ENCODE peak calls at places on chromosome 14, in four cellular contexts. R is right lobe of liver, Z is stomach, X is left lung. Y is an unnamed sample.

GRCh38 chr14:26791117-26791806 is 193.4 kb upstream of the NOVA1 start:
- DNase-seq in R (no peak), Z (no peak), X (no peak), Y (no peak)

GRCh38 chr14:100088226-100088625 is 23.0 kb downstream of the EVL start:
- DNase-seq in R (no peak), Z (no peak), X (no peak), Y (no peak)

GRCh38 chr14:90778468-90779255 is 37.6 kb downstream of the TTC7B start:
- DNase-seq in R (no peak), Z (no peak), X (no peak), Y (no peak)

GRCh38 chr14:88232783-88233182 is 90.3 kb downstream of the KCNK10 start:
- DNase-seq in R (no peak), Z (no peak), X (no peak), Y (no peak)

GRCh38 chr14:76236172-76237130 is 84.7 kb downstream of the GPATCH2L start:
- DNase-seq in R (no peak), Z (no peak), X (no peak), Y (no peak)

GRCh38 chr14:75535164-75535898 is 13.1 kb downstream of the BATF start:
- DNase-seq in R (no peak), Z (no peak), X (no peak), Y (no peak)

GRCh38 chr14:24189059-24189375 is 401 bp upstream of the IPO4 start:
- DNase-seq in R (no peak), Z (no peak), X (no peak), Y (no peak)

GRCh38 chr14:91202234-91202974 is 42.1 kb downstream of the GPR68 start:
- DNase-seq in R (no peak), Z (peak; percentile 34), X (no peak), Y (no peak)

GRCh38 chr14:35944847-35945246 is 118.7 kb downstream of the BRMS1L start:
- DNase-seq in R (no peak), Z (no peak), X (no peak), Y (no peak)

GRCh38 chr14:55267816-55268215 is 3.4 kb upstream of the FBXO34 start:
- DNase-seq in R (no peak), Z (no peak), X (no peak), Y (no peak)

GRCh38 chr14:59123526-59123925 is 64.9 kb upstream of the DAAM1 start:
- DNase-seq in R (no peak), Z (no peak), X (no peak), Y (no peak)

GRCh38 chr14:64440494-64440893 is 24.8 kb upstream of the AKAP5 start:
- DNase-seq in R (no peak), Z (no peak), X (no peak), Y (no peak)

GRCh38 chr14:99615497-99616245 is 11.7 kb upstream of the CCDC85C start:
- DNase-seq in R (no peak), Z (no peak), X (no peak), Y (no peak)

GRCh38 chr14:68787235-68787727 is 5.6 kb downstream of the ZFP36L1 start:
- DNase-seq in R (no peak), Z (peak; percentile 44), X (no peak), Y (no peak)

GRCh38 chr14:47539065-47539464 is 136.3 kb downstream of the MDGA2 start:
- DNase-seq in R (no peak), Z (no peak), X (no peak), Y (no peak)

GRCh38 chr14:29810657-29811056 is 117.0 kb downstream of the PRKD1 start:
- DNase-seq in R (no peak), Z (peak; percentile 38), X (no peak), Y (no peak)

GRCh38 chr14:101123639-101124525 is 220.4 kb upstream of the RTL1 start:
- DNase-seq in R (no peak), Z (peak; percentile 17), X (no peak), Y (no peak)

GRCh38 chr14:90491221-90491867 is 94.5 kb downstream of the CALM1 start:
- DNase-seq in R (peak; percentile 51), Z (no peak), X (no peak), Y (no peak)

GRCh38 chr14:94395306-94395899 is 7.0 kb upstream of the SERPINA1 start:
- DNase-seq in R (no peak), Z (no peak), X (no peak), Y (no peak)

GRCh38 chr14:75523771-75524171 is 1.5 kb downstream of the BATF start:
- DNase-seq in R (no peak), Z (no peak), X (no peak), Y (no peak)

DNA sequence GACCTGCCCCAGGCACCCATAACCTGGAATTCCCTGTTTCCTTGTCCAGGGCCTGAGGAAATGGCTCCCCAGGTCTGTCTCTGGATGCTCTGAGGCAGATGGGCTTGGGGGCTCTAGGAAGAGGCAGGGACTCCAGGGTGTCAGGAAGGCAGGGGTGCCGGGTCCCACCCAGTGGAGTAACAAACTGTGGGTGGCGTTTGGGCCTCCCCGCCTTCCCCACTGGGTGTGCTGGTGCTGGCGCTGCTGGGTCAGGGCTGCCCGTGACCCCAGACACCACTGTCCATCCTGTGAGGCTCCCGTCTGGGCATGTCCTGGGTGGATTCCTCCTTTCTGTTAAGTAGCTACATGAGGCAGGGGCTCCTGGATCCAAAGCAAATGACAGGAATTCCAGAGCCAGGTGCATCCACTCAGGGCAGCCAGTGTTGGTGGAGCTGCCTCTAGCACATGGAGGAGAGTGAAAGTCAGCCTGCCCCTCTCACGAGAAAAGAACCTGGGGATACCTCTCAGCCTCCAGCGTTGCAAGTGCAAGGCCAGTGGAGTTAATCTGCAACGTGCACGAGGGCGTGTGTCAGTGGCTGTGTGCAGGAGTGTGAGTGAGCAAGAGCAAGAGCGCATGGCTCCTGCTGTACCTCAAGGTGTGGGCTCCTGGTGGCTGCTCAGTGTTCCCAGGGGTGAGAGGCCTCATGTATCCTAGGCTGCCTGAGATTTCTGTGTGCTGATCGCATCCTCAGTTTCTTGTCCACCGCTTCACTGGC is 403.1 kb downstream of the TMEM121 start:
- DNase-seq in R (no peak), Z (no peak), X (peak; percentile 61), Y (no peak)
- H3K9me3 ChIP-seq in R (no peaks in the 10 kb centered on the region), Z (no peaks in the 10 kb centered on the region), X (no peaks in the 10 kb centered on the region), Y (no peaks in the 10 kb centered on the region)

DNA sequence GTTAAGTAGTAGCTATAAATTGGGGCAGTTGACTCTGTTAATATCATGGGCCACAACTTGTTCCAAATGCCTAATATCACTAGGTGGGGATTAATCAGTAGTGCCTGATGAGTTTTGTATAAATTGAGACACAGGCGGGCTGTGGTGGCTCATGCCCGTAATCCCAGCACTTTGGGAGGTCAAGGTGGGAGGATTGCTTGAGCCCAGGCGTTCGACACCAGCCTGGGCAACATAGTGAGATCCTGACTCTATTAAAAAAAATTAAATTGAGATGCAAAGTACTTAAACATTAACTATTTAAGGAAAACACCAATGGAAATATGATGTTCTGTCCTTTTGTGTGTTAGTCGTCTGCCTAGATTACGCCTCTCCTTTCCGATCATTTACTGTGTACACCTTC is 9.0 kb downstream of the PAPOLA start:
- DNase-seq in R (no peak), Z (no peak), X (no peak), Y (no peak)
- H3K9me3 ChIP-seq in R (no peaks in the 10 kb centered on the region), Z (no peaks in the 10 kb centered on the region), X (no peaks in the 10 kb centered on the region), Y (no peaks in the 10 kb centered on the region)

GRCh38 chr14:84323450-84323849 is 1206.5 kb upstream of the FLRT2 start:
- DNase-seq in R (no peak), Z (no peak), X (no peak), Y (no peak)
- H3K9me3 ChIP-seq in R (no peaks in the 10 kb centered on the region), Z (no peaks in the 10 kb centered on the region), X (peaks cover 9% of the 10 kb centered on the region), Y (no peaks in the 10 kb centered on the region)

GRCh38 chr14:104207142-104207845 is 68.9 kb downstream of the KIF26A start:
- DNase-seq in R (no peak), Z (no peak), X (peak; percentile 58), Y (no peak)
- H3K9me3 ChIP-seq in R (no peaks in the 10 kb centered on the region), Z (no peaks in the 10 kb centered on the region), X (no peaks in the 10 kb centered on the region), Y (no peaks in the 10 kb centered on the region)

DNA sequence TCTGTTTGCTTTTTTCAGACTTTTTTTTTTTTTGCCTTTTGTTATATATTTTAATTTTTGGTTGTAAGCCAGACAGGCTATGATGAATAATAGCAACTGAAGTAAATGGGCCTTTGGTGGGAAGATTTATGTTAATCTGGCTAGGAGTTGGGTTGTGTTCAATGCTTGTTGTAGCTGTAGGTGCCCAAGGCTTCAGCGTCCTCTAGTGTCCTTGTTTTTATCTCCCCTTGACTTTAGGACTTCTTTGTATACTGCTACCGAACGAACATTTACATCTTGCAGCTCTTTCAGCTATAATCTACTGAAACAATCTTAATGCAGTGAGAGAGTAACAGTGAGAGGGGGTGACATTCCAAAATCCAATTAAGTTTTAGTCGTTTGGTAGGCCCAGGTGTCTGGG is 848.4 kb upstream of the FBXO33 start:
- DNase-seq in R (no peak), Z (no peak), X (no peak), Y (no peak)
- H3K9me3 ChIP-seq in R (no peaks in the 10 kb centered on the region), Z (no peaks in the 10 kb centered on the region), X (peaks cover 8% of the 10 kb centered on the region), Y (no peaks in the 10 kb centered on the region)

GRCh38 chr14:106395460-106396050 is 869.2 kb downstream of the TMEM121 start:
- DNase-seq in R (no peak), Z (no peak), X (no peak), Y (no peak)

GRCh38 chr14:106396999-106397398 is 870.6 kb downstream of the TMEM121 start:
- DNase-seq in R (no peak), Z (no peak), X (no peak), Y (no peak)

GRCh38 chr14:106390947-106391346 is 864.6 kb downstream of the TMEM121 start:
- DNase-seq in R (no peak), Z (no peak), X (no peak), Y (no peak)

GRCh38 chr14:106390401-106390800 is 864.0 kb downstream of the TMEM121 start:
- DNase-seq in R (no peak), Z (no peak), X (no peak), Y (no peak)

GRCh38 chr14:106393742-106394141 is 867.4 kb downstream of the TMEM121 start:
- DNase-seq in R (no peak), Z (no peak), X (no peak), Y (no peak)
- H3K9me3 ChIP-seq in R (no peaks in the 10 kb centered on the region), Z (no peaks in the 10 kb centered on the region), X (no peaks in the 10 kb centered on the region), Y (no peaks in the 10 kb centered on the region)

DNA sequence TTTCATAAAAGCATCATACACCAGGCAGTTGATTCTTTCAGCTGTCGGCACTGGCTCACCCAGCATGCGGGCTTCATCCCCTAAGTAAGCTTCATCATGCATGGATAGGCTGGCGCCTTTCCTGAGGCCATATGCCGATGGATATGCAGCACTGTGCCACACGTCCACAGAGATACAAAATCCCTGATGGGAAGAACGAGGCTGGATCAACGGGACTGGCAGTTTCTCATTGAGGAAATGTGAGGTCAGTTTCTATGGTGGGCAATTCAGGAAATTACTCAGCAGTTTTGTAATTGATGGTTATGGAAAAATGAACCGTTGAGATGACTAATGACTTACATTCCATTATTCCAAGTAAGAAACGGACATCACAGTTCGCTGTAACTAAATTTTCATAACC is 453.8 kb downstream of the TMEM121 start:
- DNase-seq in R (no peak), Z (no peak), X (no peak), Y (no peak)
- H3K9me3 ChIP-seq in R (no peaks in the 10 kb centered on the region), Z (no peaks in the 10 kb centered on the region), X (no peaks in the 10 kb centered on the region), Y (no peaks in the 10 kb centered on the region)

GRCh38 chr14:105908006-105908405 is 381.6 kb downstream of the TMEM121 start:
- DNase-seq in R (no peak), Z (no peak), X (no peak), Y (no peak)
- H3K9me3 ChIP-seq in R (no peaks in the 10 kb centered on the region), Z (no peaks in the 10 kb centered on the region), X (no peaks in the 10 kb centered on the region), Y (no peaks in the 10 kb centered on the region)

Y was measured in effector memory CD4-positive, alpha-beta T cell.